ENCODE peak calls at places on chromosomes 1 and 21, in four cellular contexts. One of them, this sample, is unnamed.

GRCh38 chr1:162560303-162561036 is 1.1 kb upstream of the UAP1 start:
- DNase-seq in right lobe of liver: no peak
- DNase-seq in transverse colon: no peak
- DNase-seq in stomach: no peak
- DNase-seq in this sample: no peak

GRCh38 chr1:53600486-53600885 is 138.5 kb downstream of the GLIS1 start:
- DNase-seq in transverse colon: peak
- DNase-seq in right lobe of liver: no peak
- DNase-seq in stomach: no peak
- DNase-seq in this sample: peak

GRCh38 chr1:205582471-205583291 is 49.1 kb downstream of the ELK4 start:
- DNase-seq in right lobe of liver: no peak
- DNase-seq in stomach: peak
- DNase-seq in transverse colon: peak
- DNase-seq in this sample: peak

GRCh38 chr21:39037807-39038405 is 145.3 kb downstream of the PSMG1 start:
- DNase-seq in right lobe of liver: no peak
- DNase-seq in stomach: no peak
- DNase-seq in transverse colon: no peak
- DNase-seq in this sample: peak

GRCh38 chr1:16440150-16440479 is 409 bp upstream of the NECAP2 start:
- DNase-seq in transverse colon: no peak
- DNase-seq in stomach: no peak
- DNase-seq in right lobe of liver: no peak
- DNase-seq in this sample: no peak

GRCh38 chr1:91844862-91845528 is 41.0 kb downstream of the TGFBR3 start:
- DNase-seq in right lobe of liver: no peak
- DNase-seq in transverse colon: no peak
- DNase-seq in stomach: peak
- DNase-seq in this sample: peak

GRCh38 chr21:44566403-44566802 is 7.1 kb upstream of the KRTAP10-4 start:
- DNase-seq in stomach: no peak
- DNase-seq in transverse colon: no peak
- DNase-seq in right lobe of liver: no peak
- DNase-seq in this sample: no peak

GRCh38 chr1:26097696-26098095 is 13.9 kb upstream of the PDIK1L start:
- DNase-seq in transverse colon: no peak
- DNase-seq in stomach: no peak
- DNase-seq in right lobe of liver: no peak
- DNase-seq in this sample: no peak

GRCh38 chr1:88855986-88856385 is 35.4 kb downstream of the GTF2B start:
- DNase-seq in stomach: no peak
- DNase-seq in transverse colon: no peak
- DNase-seq in right lobe of liver: no peak
- DNase-seq in this sample: no peak

GRCh38 chr1:36387141-36387949 is 1.6 kb upstream of the STK40 start:
- DNase-seq in stomach: no peak
- DNase-seq in transverse colon: no peak
- DNase-seq in right lobe of liver: no peak
- DNase-seq in this sample: peak

GRCh38 chr1:230010618-230011332 is 56.3 kb upstream of the GALNT2 start:
- DNase-seq in stomach: no peak
- DNase-seq in right lobe of liver: no peak
- DNase-seq in transverse colon: no peak
- DNase-seq in this sample: no peak

GRCh38 chr1:1360511-1361169 is 2.3 kb upstream of the MXRA8 start:
- DNase-seq in transverse colon: peak
- DNase-seq in stomach: no peak
- DNase-seq in right lobe of liver: no peak
- DNase-seq in this sample: peak

GRCh38 chr1:99652881-99653281 is 7.0 kb downstream of the PALMD start:
- DNase-seq in transverse colon: no peak
- DNase-seq in right lobe of liver: no peak
- DNase-seq in stomach: no peak
- DNase-seq in this sample: no peak

GRCh38 chr1:203650012-203650836 is 23.6 kb downstream of the ATP2B4 start:
- DNase-seq in transverse colon: peak
- DNase-seq in stomach: peak
- DNase-seq in right lobe of liver: peak
- DNase-seq in this sample: peak

GRCh38 chr1:214966366-214966765 is 116.2 kb upstream of the KCNK2 start:
- DNase-seq in right lobe of liver: no peak
- DNase-seq in transverse colon: no peak
- DNase-seq in stomach: no peak
- DNase-seq in this sample: no peak

GRCh38 chr1:19547814-19548213 is 62.5 kb upstream of the CAPZB start:
- DNase-seq in transverse colon: no peak
- DNase-seq in stomach: no peak
- DNase-seq in right lobe of liver: no peak
- DNase-seq in this sample: no peak

GRCh38 chr1:77536813-77537212 is 145.6 kb downstream of the ZZZ3 start:
- DNase-seq in transverse colon: no peak
- DNase-seq in right lobe of liver: no peak
- DNase-seq in stomach: no peak
- DNase-seq in this sample: no peak

GRCh38 chr21:8992731-8993174 is 1528.6 kb upstream of the TPTE start:
- DNase-seq in transverse colon: no peak
- DNase-seq in stomach: no peak
- DNase-seq in right lobe of liver: no peak
- DNase-seq in this sample: peak

GRCh38 chr1:64983110-64983509 is 16.8 kb upstream of the JAK1 start:
- DNase-seq in right lobe of liver: no peak
- DNase-seq in transverse colon: no peak
- DNase-seq in stomach: no peak
- DNase-seq in this sample: no peak

GRCh38 chr1:161094481-161094880 is 3.7 kb upstream of the KLHDC9 start:
- DNase-seq in transverse colon: no peak
- DNase-seq in right lobe of liver: no peak
- DNase-seq in stomach: no peak
- DNase-seq in this sample: no peak

GRCh38 chr1:54290443-54291184 is 90.6 kb downstream of the MRPL37 start:
- DNase-seq in transverse colon: no peak
- DNase-seq in stomach: peak
- DNase-seq in right lobe of liver: no peak
- DNase-seq in this sample: no peak

GRCh38 chr1:232968965-232969364 is 18.6 kb downstream of the NTPCR start:
- DNase-seq in right lobe of liver: no peak
- DNase-seq in stomach: peak
- DNase-seq in transverse colon: no peak
- DNase-seq in this sample: no peak

GRCh38 chr1:110176299-110176956 is 26.1 kb downstream of the SLC6A17 start:
- DNase-seq in transverse colon: peak
- DNase-seq in stomach: peak
- DNase-seq in right lobe of liver: no peak
- DNase-seq in this sample: no peak

GRCh38 chr1:151773698-151774097 is 10.4 kb upstream of the MRPL9 start:
- DNase-seq in transverse colon: no peak
- DNase-seq in right lobe of liver: no peak
- DNase-seq in stomach: no peak
- DNase-seq in this sample: no peak
- H3K27ac ChIP-seq in transverse colon: no peak
- H3K27ac ChIP-seq in right lobe of liver: no peak
- H3K27ac ChIP-seq in stomach: no peak
- H3K27ac ChIP-seq in this sample: no peak

GRCh38 chr1:240111558-240111957 is 19.9 kb downstream of the FMN2 start:
- DNase-seq in stomach: no peak
- DNase-seq in transverse colon: peak
- DNase-seq in right lobe of liver: no peak
- DNase-seq in this sample: no peak
- TF ChIP-seq CTCF in stomach: no peak
- TF ChIP-seq CTCF in transverse colon: peak
- TF ChIP-seq CTCF in right lobe of liver: no peak
- TF ChIP-seq CTCF in this sample: no peak

GRCh38 chr1:153639280-153639679 is 5.4 kb downstream of the CHTOP start:
- DNase-seq in transverse colon: no peak
- DNase-seq in stomach: no peak
- DNase-seq in right lobe of liver: no peak
- DNase-seq in this sample: no peak
- TF ChIP-seq POLR2A in transverse colon: no peak
- TF ChIP-seq POLR2A in stomach: no peak
- TF ChIP-seq POLR2A in right lobe of liver: no peak
- TF ChIP-seq POLR2A in this sample: no peak

DNA sequence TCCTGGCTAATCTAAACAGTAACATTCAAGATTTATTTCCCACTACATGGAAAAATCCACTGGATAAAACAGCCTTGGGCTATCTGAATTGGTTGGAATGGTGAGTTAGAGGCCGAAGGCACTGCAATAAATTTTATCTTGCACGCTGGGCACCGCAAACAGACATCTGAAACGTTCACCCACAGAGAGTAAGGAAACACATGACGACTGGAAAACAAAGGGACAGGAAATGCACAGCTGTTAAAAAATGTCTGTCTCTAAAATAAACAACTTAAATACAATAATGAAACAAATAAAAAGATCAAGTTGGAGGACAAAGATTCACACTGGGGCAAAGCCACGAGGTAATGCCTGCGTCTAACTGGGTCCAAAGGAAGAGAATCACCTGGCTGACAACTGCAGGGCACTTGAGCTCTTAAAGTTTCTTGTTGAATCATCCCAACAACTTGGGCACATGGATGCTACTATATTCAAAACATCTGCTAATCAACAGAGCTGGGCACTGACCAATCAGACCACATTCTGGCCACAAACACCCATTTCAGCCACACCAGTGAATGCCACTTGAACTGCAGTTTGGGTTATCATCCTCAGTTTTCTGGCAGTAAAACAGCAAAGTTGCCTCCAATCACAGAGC is 51.2 kb downstream of the ABCA4 start:
- DNase-seq in right lobe of liver: no peak
- DNase-seq in stomach: no peak
- DNase-seq in transverse colon: no peak
- DNase-seq in this sample: no peak
- H3K27ac ChIP-seq in right lobe of liver: peak
- H3K27ac ChIP-seq in stomach: peak
- H3K27ac ChIP-seq in transverse colon: peak
- H3K27ac ChIP-seq in this sample: peak

GRCh38 chr1:247854899-247855545 is 2.0 kb upstream of the TRIM58 start:
- DNase-seq in stomach: no peak
- DNase-seq in right lobe of liver: no peak
- DNase-seq in transverse colon: no peak
- DNase-seq in this sample: no peak

GRCh38 chr1:247862756-247863155 is 5.8 kb downstream of the TRIM58 start:
- DNase-seq in transverse colon: no peak
- DNase-seq in right lobe of liver: no peak
- DNase-seq in stomach: no peak
- DNase-seq in this sample: no peak

GRCh38 chr1:247855911-247856310 is 1.1 kb upstream of the TRIM58 start:
- DNase-seq in right lobe of liver: no peak
- DNase-seq in transverse colon: no peak
- DNase-seq in stomach: no peak
- DNase-seq in this sample: no peak

GRCh38 chr1:247857986-247858356 is 984 bp downstream of the TRIM58 start:
- DNase-seq in transverse colon: no peak
- DNase-seq in right lobe of liver: no peak
- DNase-seq in stomach: no peak
- DNase-seq in this sample: no peak

DNA sequence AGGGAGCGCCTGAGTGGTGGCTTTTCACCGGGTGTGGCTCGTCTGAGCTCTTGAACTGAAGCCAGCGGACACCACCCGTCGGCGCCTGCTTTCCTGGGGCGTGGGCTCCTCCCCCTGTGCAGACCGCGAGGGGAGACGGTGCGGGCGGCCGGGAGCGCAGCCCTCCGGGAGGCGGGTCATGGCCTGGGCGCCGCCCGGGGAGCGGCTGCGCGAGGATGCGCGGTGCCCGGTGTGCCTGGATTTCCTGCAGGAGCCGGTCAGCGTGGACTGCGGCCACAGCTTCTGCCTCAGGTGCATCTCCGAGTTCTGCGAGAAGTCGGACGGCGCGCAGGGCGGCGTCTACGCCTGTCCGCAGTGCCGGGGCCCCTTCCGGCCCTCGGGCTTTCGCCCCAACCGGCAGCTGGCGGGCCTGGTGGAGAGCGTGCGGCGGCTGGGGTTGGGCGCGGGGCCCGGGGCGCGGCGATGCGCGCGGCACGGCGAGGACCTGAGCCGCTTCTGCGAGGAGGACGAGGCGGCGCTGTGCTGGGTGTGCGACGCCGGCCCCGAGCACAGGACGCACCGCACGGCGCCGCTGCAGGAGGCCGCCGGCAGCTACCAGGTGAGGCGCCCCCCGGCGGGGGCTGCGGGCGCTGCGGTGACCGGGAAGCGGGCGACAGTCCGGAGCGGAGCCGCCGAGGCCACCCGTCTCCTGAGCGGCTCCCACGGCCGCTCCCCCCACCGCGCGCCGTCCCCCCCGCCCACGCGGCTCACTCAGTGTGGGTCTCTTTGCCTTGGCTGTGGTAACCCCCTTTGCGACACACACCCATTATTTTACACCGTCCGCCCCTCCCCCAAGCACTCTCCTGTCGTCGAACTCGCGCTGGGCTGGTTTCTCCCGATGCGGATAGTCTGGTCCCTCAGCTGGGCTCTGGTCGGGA is at the start of gene TRIM58:
- DNase-seq in stomach: peak
- DNase-seq in transverse colon: peak
- DNase-seq in right lobe of liver: no peak
- DNase-seq in this sample: peak
- TF ChIP-seq CTCF in stomach: no peak
- TF ChIP-seq CTCF in transverse colon: no peak
- TF ChIP-seq CTCF in right lobe of liver: no peak
- TF ChIP-seq CTCF in this sample: no peak

DNA sequence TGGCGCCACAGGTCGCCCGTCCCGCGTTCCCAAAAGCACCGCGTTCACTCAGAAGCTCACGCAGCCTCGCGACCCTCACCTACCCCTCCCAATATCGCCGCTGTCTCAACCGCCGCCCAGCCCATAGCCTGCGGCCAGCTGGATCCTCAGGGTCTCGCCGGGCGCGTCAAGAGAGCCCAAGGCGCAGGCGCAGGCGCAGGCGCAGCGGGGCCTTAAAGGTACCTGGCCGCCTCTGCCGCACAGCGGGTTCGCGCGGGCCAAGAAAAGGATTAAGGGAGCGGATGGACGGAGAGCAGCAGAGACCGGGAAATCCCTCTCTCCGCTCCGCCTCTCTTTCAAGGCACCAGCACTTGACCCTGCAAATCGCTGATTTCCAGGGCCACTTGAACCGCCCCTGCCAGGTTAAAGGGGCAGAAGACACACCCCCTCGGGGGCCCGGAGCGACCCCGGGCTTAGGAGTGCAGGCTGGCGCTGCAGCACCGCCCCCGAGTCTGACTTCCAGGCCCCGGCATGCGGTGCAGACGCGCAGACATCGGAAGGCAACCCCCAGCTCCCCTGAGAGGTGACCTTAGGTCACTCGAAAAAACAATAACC is at the start of gene NBPF20:
- DNase-seq in transverse colon: peak
- DNase-seq in stomach: peak
- DNase-seq in right lobe of liver: peak
- DNase-seq in this sample: peak
- TF ChIP-seq POLR2A in transverse colon: no peak
- TF ChIP-seq POLR2A in stomach: no peak
- TF ChIP-seq POLR2A in right lobe of liver: peak
- TF ChIP-seq POLR2A in this sample: no peak

GRCh38 chr1:183038333-183038876 is 15.2 kb downstream of the LAMC1 start:
- DNase-seq in right lobe of liver: no peak
- DNase-seq in transverse colon: no peak
- DNase-seq in stomach: no peak
- DNase-seq in this sample: no peak
- H3K27ac ChIP-seq in right lobe of liver: no peak
- H3K27ac ChIP-seq in transverse colon: peak
- H3K27ac ChIP-seq in stomach: no peak
- H3K27ac ChIP-seq in this sample: no peak

GRCh38 chr1:238951809-238952208 is 434.6 kb upstream of the CHRM3 start:
- DNase-seq in stomach: peak
- DNase-seq in transverse colon: no peak
- DNase-seq in right lobe of liver: no peak
- DNase-seq in this sample: no peak
- TF ChIP-seq CTCF in stomach: no peak
- TF ChIP-seq CTCF in transverse colon: no peak
- TF ChIP-seq CTCF in right lobe of liver: peak
- TF ChIP-seq CTCF in this sample: no peak